ENCODE peak calls at places on chromosomes 4 and X, in six cellular contexts. One of them, this sample, is unnamed.
A peak's percentile ranks its signal among the peaks of the same experiment; 100 is the strongest.

GRCh38 chrX:46758163-46758955 is 559 bp downstream of the SLC9A7 start:
- DNase-seq in omental fat pad: no peak
- DNase-seq in A549: no peak
- DNase-seq in GM06990: peak; percentile 53
- DNase-seq in GM13976: no peak
- DNase-seq in nephron progenitor cell: no peak
- DNase-seq in this sample: no peak

GRCh38 chrX:6002056-6002455 is 226.6 kb downstream of the NLGN4X start:
- DNase-seq in nephron progenitor cell: no peak
- DNase-seq in GM13976: no peak
- DNase-seq in A549: no peak
- DNase-seq in omental fat pad: no peak
- DNase-seq in GM06990: no peak
- DNase-seq in this sample: no peak

GRCh38 chr4:82780398-82781231 is 18.0 kb downstream of the SCD5 start:
- DNase-seq in nephron progenitor cell: no peak
- DNase-seq in GM06990: peak; percentile 22
- DNase-seq in GM13976: no peak
- DNase-seq in omental fat pad: peak; percentile 38
- DNase-seq in A549: no peak
- DNase-seq in this sample: no peak

GRCh38 chr4:164023214-164023613 is 528.7 kb downstream of the TMA16 start:
- DNase-seq in GM13976: no peak
- DNase-seq in A549: no peak
- DNase-seq in GM06990: no peak
- DNase-seq in nephron progenitor cell: no peak
- DNase-seq in omental fat pad: no peak
- DNase-seq in this sample: no peak

GRCh38 chr4:39166177-39166576 is 16.2 kb upstream of the WDR19 start:
- DNase-seq in nephron progenitor cell: no peak
- DNase-seq in A549: no peak
- DNase-seq in omental fat pad: no peak
- DNase-seq in GM06990: no peak
- DNase-seq in GM13976: no peak
- DNase-seq in this sample: no peak

GRCh38 chr4:117610706-117611308 is 423.5 kb upstream of the NDST3 start:
- DNase-seq in GM06990: no peak
- DNase-seq in nephron progenitor cell: no peak
- DNase-seq in GM13976: no peak
- DNase-seq in A549: no peak
- DNase-seq in omental fat pad: no peak
- DNase-seq in this sample: no peak

GRCh38 chrX:15749642-15750610 is 11.9 kb downstream of the CA5B start:
- DNase-seq in nephron progenitor cell: no peak
- DNase-seq in omental fat pad: no peak
- DNase-seq in A549: no peak
- DNase-seq in GM13976: no peak
- DNase-seq in GM06990: no peak
- DNase-seq in this sample: peak; percentile 28

GRCh38 chrX:43562372-43562771 is 93.7 kb upstream of the MAOA start:
- DNase-seq in GM06990: no peak
- DNase-seq in omental fat pad: no peak
- DNase-seq in nephron progenitor cell: no peak
- DNase-seq in A549: no peak
- DNase-seq in GM13976: no peak
- DNase-seq in this sample: no peak

GRCh38 chrX:140817943-140818342 is 108.4 kb downstream of the LINC00632 start:
- DNase-seq in nephron progenitor cell: no peak
- DNase-seq in omental fat pad: no peak
- DNase-seq in GM06990: no peak
- DNase-seq in GM13976: peak; percentile 26
- DNase-seq in A549: peak; percentile 7
- DNase-seq in this sample: peak; percentile 14

GRCh38 chr4:98166025-98166730 is 22.9 kb upstream of the STPG2 start:
- DNase-seq in GM06990: no peak
- DNase-seq in nephron progenitor cell: no peak
- DNase-seq in GM13976: no peak
- DNase-seq in A549: peak; percentile 20
- DNase-seq in omental fat pad: no peak
- DNase-seq in this sample: no peak

GRCh38 chrX:96591418-96591817 is 93.2 kb upstream of the DIAPH2 start:
- DNase-seq in GM13976: no peak
- DNase-seq in omental fat pad: no peak
- DNase-seq in GM06990: no peak
- DNase-seq in A549: no peak
- DNase-seq in nephron progenitor cell: no peak
- DNase-seq in this sample: no peak

GRCh38 chr4:113893546-113893945 is 85.9 kb downstream of the ARSJ start:
- DNase-seq in omental fat pad: no peak
- DNase-seq in GM06990: no peak
- DNase-seq in nephron progenitor cell: no peak
- DNase-seq in A549: no peak
- DNase-seq in GM13976: no peak
- DNase-seq in this sample: no peak

GRCh38 chrX:40010550-40011364 is 87.0 kb downstream of the BCOR start:
- DNase-seq in GM13976: no peak
- DNase-seq in omental fat pad: no peak
- DNase-seq in A549: no peak
- DNase-seq in nephron progenitor cell: peak; percentile 32
- DNase-seq in GM06990: no peak
- DNase-seq in this sample: no peak

GRCh38 chr4:86338521-86338920 is 21.3 kb downstream of the MAPK10 start:
- DNase-seq in nephron progenitor cell: no peak
- DNase-seq in omental fat pad: no peak
- DNase-seq in GM06990: no peak
- DNase-seq in A549: no peak
- DNase-seq in GM13976: no peak
- DNase-seq in this sample: no peak

GRCh38 chr4:124711469-124712416 is 789 bp downstream of the ANKRD50 start:
- DNase-seq in A549: peak; percentile 66
- DNase-seq in nephron progenitor cell: peak; percentile 69
- DNase-seq in GM06990: no peak
- DNase-seq in GM13976: peak; percentile 27
- DNase-seq in omental fat pad: peak; percentile 25
- DNase-seq in this sample: peak; percentile 18

GRCh38 chr4:113653871-113654270 is 107.7 kb downstream of the CAMK2D start:
- DNase-seq in omental fat pad: no peak
- DNase-seq in GM13976: no peak
- DNase-seq in nephron progenitor cell: no peak
- DNase-seq in GM06990: no peak
- DNase-seq in A549: no peak
- DNase-seq in this sample: no peak

GRCh38 chrX:116930311-116930710 is 467.5 kb upstream of the CT83 start:
- DNase-seq in A549: no peak
- DNase-seq in nephron progenitor cell: no peak
- DNase-seq in omental fat pad: no peak
- DNase-seq in GM13976: no peak
- DNase-seq in GM06990: no peak
- DNase-seq in this sample: no peak

GRCh38 chrX:10636337-10636736 is 16.0 kb upstream of the MID1 start:
- DNase-seq in nephron progenitor cell: no peak
- DNase-seq in GM06990: no peak
- DNase-seq in GM13976: no peak
- DNase-seq in omental fat pad: no peak
- DNase-seq in A549: peak; percentile 71
- DNase-seq in this sample: no peak

GRCh38 chr4:6257243-6258025 is 12.2 kb upstream of the WFS1 start:
- DNase-seq in nephron progenitor cell: no peak
- DNase-seq in omental fat pad: no peak
- DNase-seq in A549: no peak
- DNase-seq in GM13976: no peak
- DNase-seq in GM06990: no peak
- DNase-seq in this sample: no peak

DNA sequence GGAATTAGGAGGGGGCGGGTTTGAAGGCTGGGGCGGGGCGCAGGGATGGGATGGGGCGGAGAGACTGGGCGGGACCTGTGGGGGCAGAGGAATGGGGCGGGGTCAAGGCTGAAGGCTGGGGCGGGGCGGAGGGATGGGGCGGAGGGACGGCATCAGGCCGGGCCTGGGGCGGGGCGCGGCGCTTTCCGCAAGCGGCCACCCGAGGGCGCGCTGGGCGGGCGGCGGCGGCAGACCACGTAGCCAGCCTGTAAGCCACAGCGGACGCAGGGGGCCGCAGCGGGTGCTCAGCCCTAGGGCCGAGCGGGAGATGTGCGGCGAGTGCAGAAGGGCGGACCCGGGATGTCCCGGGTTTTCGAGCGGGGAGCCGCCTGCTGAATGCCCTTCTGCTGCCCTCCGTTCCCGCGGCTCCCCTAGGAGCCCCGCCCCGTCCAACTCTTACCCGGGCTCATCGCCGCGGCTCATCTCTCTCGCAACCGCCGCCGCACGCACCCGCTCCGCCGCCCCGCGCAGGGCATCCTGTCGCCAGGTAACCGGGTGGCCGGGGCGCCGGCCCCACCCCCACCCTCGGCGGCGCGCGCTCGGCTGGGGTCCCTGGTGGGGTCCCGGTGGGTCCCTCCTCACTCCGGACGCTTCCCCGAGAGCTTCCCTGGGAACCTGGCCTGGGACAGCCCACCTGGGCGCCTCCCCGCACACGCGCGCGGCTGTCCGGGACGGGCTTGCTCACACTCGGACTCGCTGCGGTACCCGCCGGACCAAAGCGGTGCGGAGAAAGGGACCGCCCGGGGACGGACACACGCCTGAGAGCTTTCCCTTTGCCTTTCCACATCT is at the start of gene CCDC110:
- DNase-seq in omental fat pad: peak; percentile 78
- DNase-seq in GM13976: peak; percentile 100
- DNase-seq in A549: peak; percentile 74
- DNase-seq in GM06990: peak; percentile 89
- DNase-seq in nephron progenitor cell: peak; percentile 96
- DNase-seq in this sample: peak; percentile 100
- TF ChIP-seq CTCF in omental fat pad: no peak
- TF ChIP-seq CTCF in GM13976: peak; percentile 96
- TF ChIP-seq CTCF in A549: peak; percentile 51
- TF ChIP-seq CTCF in GM06990: peak; percentile 40
- TF ChIP-seq CTCF in nephron progenitor cell: peak; percentile 42
- TF ChIP-seq CTCF in this sample: peak; percentile 81

GRCh38 chr4:1013225-1014073 is 2.0 kb downstream of the FGFRL1 start:
- DNase-seq in GM06990: no peak
- DNase-seq in omental fat pad: no peak
- DNase-seq in A549: no peak
- DNase-seq in GM13976: no peak
- DNase-seq in nephron progenitor cell: no peak
- DNase-seq in this sample: no peak

GRCh38 chr4:1015746-1016145 is 4.3 kb downstream of the FGFRL1 start:
- DNase-seq in GM06990: no peak
- DNase-seq in nephron progenitor cell: no peak
- DNase-seq in A549: no peak
- DNase-seq in omental fat pad: no peak
- DNase-seq in GM13976: no peak
- DNase-seq in this sample: no peak

GRCh38 chr4:1014395-1015167 is 3.2 kb downstream of the FGFRL1 start:
- DNase-seq in omental fat pad: no peak
- DNase-seq in GM06990: no peak
- DNase-seq in A549: no peak
- DNase-seq in nephron progenitor cell: peak; percentile 40
- DNase-seq in GM13976: no peak
- DNase-seq in this sample: no peak

GRCh38 chr4:1017211-1017610 is 5.8 kb downstream of the FGFRL1 start:
- DNase-seq in omental fat pad: no peak
- DNase-seq in GM06990: no peak
- DNase-seq in nephron progenitor cell: no peak
- DNase-seq in A549: no peak
- DNase-seq in GM13976: no peak
- DNase-seq in this sample: no peak

GRCh38 chr4:1015179-1015578 is 3.8 kb downstream of the FGFRL1 start:
- DNase-seq in nephron progenitor cell: peak; percentile 38
- DNase-seq in GM06990: no peak
- DNase-seq in omental fat pad: no peak
- DNase-seq in GM13976: no peak
- DNase-seq in A549: no peak
- DNase-seq in this sample: no peak
- TF ChIP-seq CTCF in nephron progenitor cell: peak; percentile 8
- TF ChIP-seq CTCF in GM06990: no peak
- TF ChIP-seq CTCF in omental fat pad: no peak
- TF ChIP-seq CTCF in GM13976: no peak
- TF ChIP-seq CTCF in A549: no peak
- TF ChIP-seq CTCF in this sample: no peak

DNA sequence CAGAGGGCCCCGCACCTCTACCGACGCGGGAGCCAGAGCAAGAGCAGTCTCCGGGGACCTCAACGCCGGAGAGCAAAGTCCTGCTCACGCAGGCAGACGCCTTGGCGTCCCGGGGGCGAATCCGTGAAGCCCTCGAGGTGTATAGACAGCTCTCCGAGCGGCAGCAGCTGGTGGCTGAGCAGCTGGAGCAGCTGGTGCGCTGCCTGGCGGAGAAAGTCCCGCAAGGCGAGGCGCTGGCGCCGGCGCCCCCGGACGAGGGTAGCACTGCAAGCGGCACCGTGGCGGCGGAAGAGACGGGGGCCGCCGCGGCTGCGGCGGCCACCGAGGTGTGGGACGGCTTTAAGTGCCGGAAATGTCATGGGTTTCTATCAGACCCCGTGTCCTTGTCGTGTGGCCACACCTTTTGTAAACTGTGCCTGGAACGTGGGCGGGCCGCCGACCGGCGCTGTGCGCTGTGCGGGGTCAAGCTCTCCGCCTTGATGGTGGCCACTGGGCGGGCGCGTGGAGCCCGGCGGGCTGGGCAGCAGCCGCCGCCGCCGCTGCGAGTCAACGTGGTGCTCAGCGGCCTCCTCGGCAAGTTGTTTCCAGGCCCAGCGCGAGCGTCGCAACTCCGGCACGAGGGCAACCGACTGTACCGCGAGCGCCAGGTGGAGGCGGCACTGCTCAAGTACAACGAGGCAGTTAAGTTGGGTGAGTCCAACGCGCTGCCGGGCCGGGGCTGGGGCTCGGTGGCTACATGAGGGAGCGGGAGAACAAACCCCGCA is 672 bp downstream of the LONRF3 start:
- DNase-seq in A549: no peak
- DNase-seq in GM13976: peak; percentile 56
- DNase-seq in nephron progenitor cell: peak; percentile 39
- DNase-seq in GM06990: peak; percentile 30
- DNase-seq in omental fat pad: no peak
- DNase-seq in this sample: peak; percentile 38
- TF ChIP-seq CTCF in A549: no peak
- TF ChIP-seq CTCF in GM13976: no peak
- TF ChIP-seq CTCF in nephron progenitor cell: no peak
- TF ChIP-seq CTCF in GM06990: no peak
- TF ChIP-seq CTCF in omental fat pad: no peak
- TF ChIP-seq CTCF in this sample: no peak

GRCh38 chrX:107777536-107777832 is at the start of gene NCBP2L:
- DNase-seq in GM06990: no peak
- DNase-seq in omental fat pad: no peak
- DNase-seq in A549: no peak
- DNase-seq in nephron progenitor cell: no peak
- DNase-seq in GM13976: no peak
- DNase-seq in this sample: no peak
- TF ChIP-seq CTCF in GM06990: no peak
- TF ChIP-seq CTCF in omental fat pad: no peak
- TF ChIP-seq CTCF in A549: no peak
- TF ChIP-seq CTCF in nephron progenitor cell: no peak
- TF ChIP-seq CTCF in GM13976: no peak
- TF ChIP-seq CTCF in this sample: no peak

GRCh38 chr4:1722551-1723071 is 1.3 kb downstream of the TACC3 start:
- DNase-seq in A549: no peak
- DNase-seq in GM06990: no peak
- DNase-seq in omental fat pad: no peak
- DNase-seq in nephron progenitor cell: no peak
- DNase-seq in GM13976: peak; percentile 40
- DNase-seq in this sample: no peak
- TF ChIP-seq CTCF in A549: no peak
- TF ChIP-seq CTCF in GM06990: no peak
- TF ChIP-seq CTCF in omental fat pad: no peak
- TF ChIP-seq CTCF in nephron progenitor cell: no peak
- TF ChIP-seq CTCF in GM13976: no peak
- TF ChIP-seq CTCF in this sample: peak; percentile 1

This sample was measured in GM10248.